ENCODE peak calls at places on chromosomes 12 and 14, in ten cellular contexts. P is GM20000, N is tibial artery, F is left ventricle myocardium inferior, O is fibroblast of pulmonary artery, D is pancreas, X is GM13977, W is PC-3, M is A549, V is stomach. K is an unnamed sample.
A peak's percentile ranks its signal among the peaks of the same experiment; 100 is the strongest.

GRCh38 chr12:118107694-118108093 is 3.9 kb upstream of the VSIG10 start:
- DNase-seq in D (no peak), F (no peak), W (no peak), N (no peak), P (no peak), O (no peak), X (no peak), M (no peak), V (no peak), K (no peak)

GRCh38 chr14:36647827-36648753 is 13.6 kb upstream of the PAX9 start:
- DNase-seq in P (no peak), F (no peak), O (peak; percentile 14), X (peak; percentile 26), M (peak; percentile 47), D (peak; percentile 27), N (peak; percentile 67), W (peak; percentile 73), V (no peak), K (peak; percentile 54)

GRCh38 chr12:116406529-116406928 is 129.0 kb upstream of the MED13L start:
- DNase-seq in D (peak; percentile 38), P (no peak), X (no peak), O (peak; percentile 91), F (peak; percentile 92), W (peak; percentile 99), M (peak; percentile 90), V (peak; percentile 48), N (peak; percentile 99), K (no peak)

GRCh38 chr14:78424311-78424710 is 254.1 kb downstream of the NRXN3 start:
- DNase-seq in D (no peak), W (no peak), M (no peak), V (no peak), P (no peak), N (no peak), O (no peak), F (no peak), X (no peak), K (no peak)

GRCh38 chr12:88579572-88579940 is 715 bp downstream of the KITLG start:
- DNase-seq in V (peak; percentile 68), P (peak; percentile 23), M (peak; percentile 51), N (peak; percentile 70), D (peak; percentile 62), O (no peak), W (peak; percentile 49), X (peak; percentile 9), F (peak; percentile 42), K (peak; percentile 26)

GRCh38 chr14:97625512-97625911 is 828.3 kb downstream of the VRK1 start:
- DNase-seq in M (no peak), N (no peak), F (no peak), W (peak; percentile 13), D (no peak), O (no peak), P (no peak), V (no peak), X (no peak), K (no peak)

GRCh38 chr14:89660183-89660582 is 243.2 kb upstream of the FOXN3 start:
- DNase-seq in O (peak; percentile 80), D (no peak), W (no peak), M (no peak), P (no peak), N (no peak), V (no peak), X (no peak), F (no peak), K (no peak)

GRCh38 chr12:42483534-42483857 is 106.0 kb downstream of the PRICKLE1 start:
- DNase-seq in F (peak; percentile 42), D (peak; percentile 15), X (peak; percentile 67), N (no peak), P (peak; percentile 67), W (peak; percentile 38), O (no peak), M (no peak), V (no peak), K (no peak)

GRCh38 chr14:105876158-105876557 is 349.8 kb downstream of the TMEM121 start:
- DNase-seq in N (no peak), D (no peak), M (no peak), P (no peak), F (no peak), O (no peak), V (peak; percentile 11), X (no peak), W (no peak), K (no peak)

DNA sequence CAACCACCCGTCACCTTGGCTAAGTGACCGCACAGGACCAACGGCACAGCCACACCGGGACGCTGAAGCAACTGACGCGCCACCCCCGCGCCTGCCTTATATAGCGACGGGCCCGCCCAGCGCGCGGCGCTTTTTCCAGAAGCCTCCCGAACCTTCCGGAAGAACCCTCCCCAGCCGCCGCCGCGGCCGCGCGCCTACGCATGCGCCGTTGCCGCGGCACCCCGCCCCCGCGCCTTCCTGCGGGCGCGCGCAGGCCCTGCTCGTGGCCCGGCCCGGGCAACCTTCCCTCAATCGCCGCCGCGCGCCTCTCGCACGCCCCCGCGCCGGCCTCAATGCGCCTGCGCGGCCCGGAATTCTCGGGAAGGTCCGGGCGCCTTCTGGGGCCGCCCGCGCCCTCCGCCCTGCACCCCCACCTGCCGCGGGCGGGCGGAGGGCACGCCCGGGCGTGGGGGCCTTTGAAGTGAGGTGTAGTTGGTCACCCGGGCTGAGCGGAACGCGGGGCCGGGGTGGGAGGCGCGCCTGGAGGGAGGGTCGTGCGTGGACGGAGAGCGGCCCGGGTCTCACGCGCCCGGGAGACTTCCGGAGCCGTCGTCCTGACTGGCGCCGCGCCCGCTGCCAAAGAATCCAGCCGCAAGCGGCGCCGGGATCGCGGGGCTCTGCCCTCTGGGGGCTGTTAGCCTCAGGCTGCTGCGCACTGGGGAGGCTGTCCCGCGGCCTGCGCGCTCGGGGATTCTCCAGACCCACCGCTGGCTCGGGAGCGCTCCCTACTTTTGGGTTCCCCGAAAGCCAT is at the start of gene HSP90AA1:
- DNase-seq in N (peak; percentile 97), F (peak; percentile 95), O (peak; percentile 93), D (peak; percentile 92), M (peak; percentile 85), W (peak; percentile 96), P (peak; percentile 99), V (peak; percentile 95), X (peak; percentile 98), K (peak; percentile 92)
- TF ChIP-seq CTCF in N (no peak), F (peak; percentile 42), O (no peak), D (no peak), M (no peak), W (peak; percentile 16), P (peak; percentile 22), V (no peak), X (no peak), K (no peak)

DNA sequence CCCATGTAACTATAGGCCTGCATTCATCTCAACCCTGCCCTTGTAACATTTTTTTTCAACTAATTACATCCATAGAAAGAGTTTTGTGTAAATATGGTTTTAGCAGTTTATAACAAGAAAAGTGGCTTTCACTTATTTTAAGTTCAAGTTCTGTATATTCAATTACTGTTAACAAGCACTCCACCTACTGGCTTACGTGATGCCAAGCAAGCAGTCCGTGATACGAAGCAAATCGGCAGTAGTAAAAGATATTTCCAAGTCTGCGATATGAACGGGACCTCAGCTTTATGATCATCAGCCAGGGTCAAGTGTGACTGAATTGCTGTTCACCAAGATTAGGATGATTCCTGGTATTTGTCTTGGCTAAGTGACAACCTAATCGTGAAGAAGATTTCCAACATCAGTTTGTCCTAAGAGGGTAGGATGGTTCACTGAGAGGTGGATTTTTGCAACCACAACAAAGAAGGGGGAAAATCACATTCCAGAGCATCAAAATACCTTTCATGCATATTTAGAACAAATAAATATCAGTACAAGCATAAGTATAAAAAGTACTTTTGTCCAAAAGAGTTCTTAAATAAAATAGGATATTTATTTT is 456.2 kb downstream of the FOXG1 start:
- DNase-seq in D (no peak), P (no peak), F (no peak), W (peak; percentile 59), N (no peak), M (no peak), O (peak; percentile 76), V (no peak), X (no peak), K (no peak)
- TF ChIP-seq CTCF in D (peak; percentile 9), P (no peak), F (no peak), W (peak; percentile 88), N (no peak), M (peak; percentile 32), O (peak; percentile 87), V (no peak), X (peak; percentile 74), K (peak; percentile 61)

GRCh38 chr12:14993537-14994266 is 20.9 kb downstream of the PDE6H start:
- DNase-seq in V (no peak), M (no peak), P (no peak), O (peak; percentile 64), X (no peak), F (no peak), W (peak; percentile 25), D (no peak), N (no peak), K (no peak)

GRCh38 chr12:14994610-14995009 is 21.8 kb downstream of the PDE6H start:
- DNase-seq in O (no peak), D (no peak), V (no peak), X (no peak), M (no peak), N (no peak), P (no peak), F (no peak), W (no peak), K (no peak)

GRCh38 chr12:14997998-14998397 is 25.2 kb downstream of the PDE6H start:
- DNase-seq in D (no peak), V (no peak), F (no peak), W (no peak), O (no peak), M (no peak), N (no peak), P (no peak), X (no peak), K (no peak)

GRCh38 chr12:14993117-14993516 is 20.3 kb downstream of the PDE6H start:
- DNase-seq in F (no peak), D (no peak), V (no peak), M (no peak), N (no peak), P (no peak), O (no peak), W (no peak), X (no peak), K (no peak)

DNA sequence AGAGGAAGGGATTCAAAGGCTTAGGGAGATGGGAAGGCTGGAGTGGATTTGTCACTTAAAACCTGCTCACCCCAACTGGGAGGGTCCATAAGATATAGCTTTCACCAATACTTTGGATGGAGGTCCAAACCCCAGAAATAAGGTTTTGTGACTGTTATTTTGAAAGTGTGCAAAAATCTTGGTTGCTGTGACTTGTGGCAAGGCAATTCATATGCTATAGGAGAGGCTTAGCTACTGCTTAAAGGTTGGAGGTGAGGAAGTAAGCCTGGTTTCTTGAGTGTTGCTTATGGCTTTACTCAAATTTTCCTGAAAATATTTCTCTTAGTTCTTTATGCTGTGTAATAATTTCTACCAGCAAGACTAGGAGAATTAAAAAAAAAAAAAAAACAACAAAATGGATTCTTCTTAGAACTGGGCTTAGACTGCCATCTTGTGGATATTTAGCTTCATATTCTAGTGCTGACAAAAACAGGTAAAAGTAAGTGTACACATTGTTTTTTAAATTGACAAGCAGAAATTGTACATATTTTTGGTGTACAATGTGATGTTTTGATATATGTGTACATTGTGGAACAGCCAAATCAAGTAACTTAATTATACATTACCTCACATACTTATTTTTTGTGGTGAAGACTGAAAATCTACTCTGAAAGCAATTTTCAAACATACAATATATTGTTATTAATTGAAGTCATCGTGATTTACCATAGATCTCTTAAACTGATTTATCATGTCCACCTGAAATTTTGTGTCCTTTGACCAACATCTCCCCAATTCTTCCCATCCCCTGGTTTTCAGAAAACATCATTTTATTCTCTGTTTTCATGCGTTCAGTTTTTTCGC is 23.0 kb downstream of the PDE6H start:
- DNase-seq in D (no peak), V (no peak), O (peak; percentile 92), M (peak; percentile 25), N (no peak), X (no peak), F (no peak), W (peak; percentile 54), P (peak; percentile 11), K (no peak)
- TF ChIP-seq CTCF in D (peak; percentile 33), V (no peak), O (peak; percentile 60), M (peak; percentile 86), N (peak; percentile 41), X (peak; percentile 57), F (peak; percentile 75), W (peak; percentile 62), P (peak; percentile 27), K (peak; percentile 98)

GRCh38 chr14:92676031-92676430 is 72.4 kb downstream of the LGMN start:
- DNase-seq in D (no peak), M (no peak), P (no peak), F (no peak), W (peak; percentile 16), O (no peak), V (no peak), X (no peak), N (no peak), K (no peak)
- TF ChIP-seq CTCF in D (no peak), M (no peak), P (no peak), F (no peak), W (no peak), O (no peak), V (no peak), X (peak; percentile 30), N (no peak), K (no peak)

K was measured in neural crest cell.